ENCODE peak calls at places on chromosomes 5 and 9, in eight cellular contexts. One of them, this sample, is unnamed. For H3K4me1, the result is how much of the 10 kb centered on the place peaks cover.

GRCh38 chr5:179274321-179275315 is 70.6 kb downstream of the ADAMTS2 start:
- DNase-seq in H9: no peak
- DNase-seq in OCI-LY7: no peak
- DNase-seq in neuronal stem cell: no peak
- DNase-seq in SK-N-SH: peak
- DNase-seq in MM.1S: no peak
- DNase-seq in GM23338: no peak
- DNase-seq in astrocyte: no peak
- DNase-seq in this sample: no peak

GRCh38 chr9:16294371-16294770 is 576.1 kb downstream of the BNC2 start:
- DNase-seq in neuronal stem cell: no peak
- DNase-seq in MM.1S: no peak
- DNase-seq in H9: peak
- DNase-seq in SK-N-SH: no peak
- DNase-seq in astrocyte: peak
- DNase-seq in GM23338: no peak
- DNase-seq in OCI-LY7: no peak
- DNase-seq in this sample: no peak

GRCh38 chr5:170313344-170313743 is 15.8 kb upstream of the LCP2 start:
- DNase-seq in H9: no peak
- DNase-seq in astrocyte: no peak
- DNase-seq in neuronal stem cell: no peak
- DNase-seq in SK-N-SH: no peak
- DNase-seq in MM.1S: no peak
- DNase-seq in OCI-LY7: no peak
- DNase-seq in GM23338: no peak
- DNase-seq in this sample: no peak

GRCh38 chr5:129803403-129803802 is 55.5 kb downstream of the MINAR2 start:
- DNase-seq in astrocyte: no peak
- DNase-seq in OCI-LY7: no peak
- DNase-seq in H9: no peak
- DNase-seq in neuronal stem cell: no peak
- DNase-seq in SK-N-SH: no peak
- DNase-seq in MM.1S: no peak
- DNase-seq in GM23338: no peak
- DNase-seq in this sample: no peak

GRCh38 chr9:3521961-3522360 is 3.8 kb downstream of the RFX3 start:
- DNase-seq in neuronal stem cell: no peak
- DNase-seq in H9: no peak
- DNase-seq in OCI-LY7: peak
- DNase-seq in astrocyte: no peak
- DNase-seq in MM.1S: peak
- DNase-seq in SK-N-SH: no peak
- DNase-seq in GM23338: no peak
- DNase-seq in this sample: no peak

GRCh38 chr5:125659316-125660071 is 763.7 kb upstream of the GRAMD2B start:
- DNase-seq in astrocyte: peak
- DNase-seq in SK-N-SH: no peak
- DNase-seq in H9: no peak
- DNase-seq in neuronal stem cell: peak
- DNase-seq in MM.1S: no peak
- DNase-seq in OCI-LY7: no peak
- DNase-seq in GM23338: peak
- DNase-seq in this sample: no peak

GRCh38 chr5:30156156-30156555 is 1037.3 kb upstream of the CDH6 start:
- DNase-seq in neuronal stem cell: no peak
- DNase-seq in GM23338: no peak
- DNase-seq in SK-N-SH: no peak
- DNase-seq in OCI-LY7: no peak
- DNase-seq in H9: no peak
- DNase-seq in astrocyte: no peak
- DNase-seq in MM.1S: no peak
- DNase-seq in this sample: no peak

GRCh38 chr9:3475300-3476020 is 50.3 kb downstream of the RFX3 start:
- DNase-seq in H9: no peak
- DNase-seq in GM23338: no peak
- DNase-seq in astrocyte: no peak
- DNase-seq in SK-N-SH: no peak
- DNase-seq in OCI-LY7: no peak
- DNase-seq in neuronal stem cell: no peak
- DNase-seq in MM.1S: no peak
- DNase-seq in this sample: no peak

GRCh38 chr9:122144836-122145235 is 14.7 kb downstream of the NDUFA8 start:
- DNase-seq in OCI-LY7: peak
- DNase-seq in GM23338: peak
- DNase-seq in neuronal stem cell: no peak
- DNase-seq in MM.1S: peak
- DNase-seq in astrocyte: no peak
- DNase-seq in H9: no peak
- DNase-seq in SK-N-SH: no peak
- DNase-seq in this sample: peak

GRCh38 chr9:113682297-113682771 is 193.8 kb upstream of the ZNF618 start:
- DNase-seq in MM.1S: peak
- DNase-seq in GM23338: peak
- DNase-seq in SK-N-SH: peak
- DNase-seq in neuronal stem cell: peak
- DNase-seq in astrocyte: peak
- DNase-seq in H9: peak
- DNase-seq in OCI-LY7: peak
- DNase-seq in this sample: peak

GRCh38 chr5:163916856-163917255 is 411.4 kb downstream of the MAT2B start:
- DNase-seq in OCI-LY7: no peak
- DNase-seq in MM.1S: no peak
- DNase-seq in astrocyte: no peak
- DNase-seq in GM23338: no peak
- DNase-seq in SK-N-SH: no peak
- DNase-seq in neuronal stem cell: no peak
- DNase-seq in H9: no peak
- DNase-seq in this sample: no peak

GRCh38 chr5:171428168-171428658 is 8.8 kb downstream of the FGF18 start:
- DNase-seq in astrocyte: no peak
- DNase-seq in H9: peak
- DNase-seq in MM.1S: no peak
- DNase-seq in GM23338: no peak
- DNase-seq in neuronal stem cell: no peak
- DNase-seq in OCI-LY7: no peak
- DNase-seq in SK-N-SH: no peak
- DNase-seq in this sample: no peak

GRCh38 chr5:28779161-28779754 is 1740.9 kb upstream of the CDH9 start:
- DNase-seq in OCI-LY7: no peak
- DNase-seq in astrocyte: no peak
- DNase-seq in neuronal stem cell: no peak
- DNase-seq in MM.1S: no peak
- DNase-seq in GM23338: peak
- DNase-seq in H9: no peak
- DNase-seq in SK-N-SH: no peak
- DNase-seq in this sample: peak

GRCh38 chr5:1152156-1152555 is 40.3 kb upstream of the SLC12A7 start:
- DNase-seq in astrocyte: no peak
- DNase-seq in neuronal stem cell: no peak
- DNase-seq in OCI-LY7: peak
- DNase-seq in MM.1S: peak
- DNase-seq in H9: no peak
- DNase-seq in GM23338: no peak
- DNase-seq in SK-N-SH: no peak
- DNase-seq in this sample: no peak

GRCh38 chr5:35644543-35644942 is 26.9 kb downstream of the SPEF2 start:
- DNase-seq in neuronal stem cell: no peak
- DNase-seq in OCI-LY7: peak
- DNase-seq in astrocyte: no peak
- DNase-seq in GM23338: peak
- DNase-seq in MM.1S: no peak
- DNase-seq in H9: peak
- DNase-seq in SK-N-SH: no peak
- DNase-seq in this sample: no peak
- H2AFZ ChIP-seq in neuronal stem cell: no peak
- H2AFZ ChIP-seq in OCI-LY7: no peak
- H2AFZ ChIP-seq in astrocyte: no peak
- H2AFZ ChIP-seq in GM23338: no peak
- H2AFZ ChIP-seq in MM.1S: no peak
- H2AFZ ChIP-seq in H9: no peak
- H2AFZ ChIP-seq in SK-N-SH: no peak
- H2AFZ ChIP-seq in this sample: no peak

DNA sequence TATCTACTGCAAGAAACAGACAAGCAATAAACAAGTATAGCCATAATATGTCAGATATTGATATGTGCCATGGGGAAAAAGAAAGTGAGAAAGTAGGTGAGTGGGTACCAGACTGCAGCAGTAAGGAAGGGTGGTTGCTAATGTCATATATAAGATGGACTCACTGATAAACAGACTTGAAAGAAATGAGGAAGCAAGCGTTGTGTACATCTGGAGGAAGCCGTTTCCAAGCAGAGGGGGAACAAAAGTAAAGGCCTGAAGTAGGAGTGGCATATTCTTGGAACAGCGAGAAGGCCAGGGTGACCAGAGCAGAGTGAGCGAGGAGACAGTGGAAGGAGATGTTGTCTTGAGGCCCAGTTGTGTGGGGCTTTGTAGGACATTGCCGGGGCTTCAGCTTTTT is 142.2 kb upstream of the MAP3K1 start:
- DNase-seq in astrocyte: no peak
- DNase-seq in neuronal stem cell: no peak
- DNase-seq in SK-N-SH: no peak
- DNase-seq in H9: no peak
- DNase-seq in MM.1S: no peak
- DNase-seq in GM23338: no peak
- DNase-seq in OCI-LY7: peak
- DNase-seq in this sample: no peak
- H3K4me1 ChIP-seq in astrocyte: under half
- H3K4me1 ChIP-seq in neuronal stem cell: under half
- H3K4me1 ChIP-seq in SK-N-SH: under half
- H3K4me1 ChIP-seq in H9: under half
- H3K4me1 ChIP-seq in MM.1S: under half
- H3K4me1 ChIP-seq in GM23338: under half
- H3K4me1 ChIP-seq in OCI-LY7: half or more
- H3K4me1 ChIP-seq in this sample: under half

DNA sequence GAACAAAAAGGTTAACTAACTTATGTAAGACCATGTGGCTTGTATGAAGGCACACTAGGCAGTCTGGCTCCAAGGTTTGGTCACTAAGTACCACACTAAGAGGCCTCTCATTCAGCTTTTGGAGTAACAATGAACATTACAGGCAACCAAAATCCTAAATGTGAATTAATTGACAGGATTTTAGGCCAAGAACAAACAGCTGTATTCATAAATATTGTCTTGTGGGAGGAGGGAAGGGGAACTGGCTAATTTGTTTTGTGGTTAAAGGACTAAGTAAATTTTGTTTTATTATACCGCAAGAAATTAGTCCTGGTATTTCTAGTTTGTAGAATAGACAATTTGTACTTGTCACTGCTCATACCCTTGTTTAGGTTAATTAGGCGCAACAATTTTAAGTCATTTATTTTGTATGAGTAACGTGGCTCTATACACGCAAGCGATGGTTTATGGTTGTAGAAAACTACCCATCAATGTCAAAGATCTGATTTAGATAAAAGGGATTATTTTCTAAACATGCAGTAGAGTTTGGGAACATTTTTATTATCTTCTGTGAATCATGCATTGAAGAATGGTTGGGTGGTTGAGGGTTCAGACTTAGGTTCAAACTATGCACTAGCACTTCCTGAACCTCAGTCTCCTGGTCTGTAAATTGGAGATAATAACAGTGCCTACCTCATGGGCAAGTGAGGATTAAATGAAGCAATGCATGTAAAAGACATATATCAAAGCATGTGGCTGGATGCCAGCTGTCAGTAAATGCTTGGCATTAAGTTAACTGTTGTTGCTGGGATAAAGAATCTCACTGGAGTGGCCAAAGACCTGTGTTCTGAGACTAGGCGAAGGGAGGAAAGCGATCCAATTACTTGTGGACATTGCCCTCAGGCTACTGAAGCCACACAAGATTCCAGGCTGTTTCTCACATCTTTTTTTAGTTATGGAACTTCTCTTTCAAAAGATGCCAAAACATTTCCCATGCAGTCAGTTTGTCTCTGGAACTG is 1.3 kb upstream of the OTULINL start:
- DNase-seq in OCI-LY7: no peak
- DNase-seq in SK-N-SH: no peak
- DNase-seq in neuronal stem cell: no peak
- DNase-seq in MM.1S: no peak
- DNase-seq in astrocyte: peak
- DNase-seq in GM23338: no peak
- DNase-seq in H9: no peak
- DNase-seq in this sample: no peak
- H3K4me2 ChIP-seq in OCI-LY7: no peak
- H3K4me2 ChIP-seq in SK-N-SH: no peak
- H3K4me2 ChIP-seq in neuronal stem cell: no peak
- H3K4me2 ChIP-seq in MM.1S: no peak
- H3K4me2 ChIP-seq in astrocyte: no peak
- H3K4me2 ChIP-seq in GM23338: peak
- H3K4me2 ChIP-seq in H9: peak
- H3K4me2 ChIP-seq in this sample: no peak

GRCh38 chr5:96961053-96961452 is 25.2 kb downstream of the LNPEP start:
- DNase-seq in H9: no peak
- DNase-seq in OCI-LY7: peak
- DNase-seq in MM.1S: peak
- DNase-seq in SK-N-SH: no peak
- DNase-seq in GM23338: no peak
- DNase-seq in astrocyte: no peak
- DNase-seq in neuronal stem cell: no peak
- DNase-seq in this sample: peak

GRCh38 chr5:96966801-96967200 is 30.9 kb downstream of the LNPEP start:
- DNase-seq in H9: no peak
- DNase-seq in GM23338: no peak
- DNase-seq in neuronal stem cell: no peak
- DNase-seq in SK-N-SH: no peak
- DNase-seq in MM.1S: no peak
- DNase-seq in astrocyte: no peak
- DNase-seq in OCI-LY7: no peak
- DNase-seq in this sample: no peak

GRCh38 chr5:96963267-96963666 is 27.4 kb downstream of the LNPEP start:
- DNase-seq in neuronal stem cell: no peak
- DNase-seq in GM23338: no peak
- DNase-seq in H9: no peak
- DNase-seq in MM.1S: no peak
- DNase-seq in astrocyte: peak
- DNase-seq in OCI-LY7: peak
- DNase-seq in SK-N-SH: no peak
- DNase-seq in this sample: no peak

GRCh38 chr5:96958977-96959376 is 23.1 kb downstream of the LNPEP start:
- DNase-seq in H9: no peak
- DNase-seq in astrocyte: no peak
- DNase-seq in MM.1S: no peak
- DNase-seq in neuronal stem cell: no peak
- DNase-seq in SK-N-SH: no peak
- DNase-seq in GM23338: no peak
- DNase-seq in OCI-LY7: peak
- DNase-seq in this sample: no peak

DNA sequence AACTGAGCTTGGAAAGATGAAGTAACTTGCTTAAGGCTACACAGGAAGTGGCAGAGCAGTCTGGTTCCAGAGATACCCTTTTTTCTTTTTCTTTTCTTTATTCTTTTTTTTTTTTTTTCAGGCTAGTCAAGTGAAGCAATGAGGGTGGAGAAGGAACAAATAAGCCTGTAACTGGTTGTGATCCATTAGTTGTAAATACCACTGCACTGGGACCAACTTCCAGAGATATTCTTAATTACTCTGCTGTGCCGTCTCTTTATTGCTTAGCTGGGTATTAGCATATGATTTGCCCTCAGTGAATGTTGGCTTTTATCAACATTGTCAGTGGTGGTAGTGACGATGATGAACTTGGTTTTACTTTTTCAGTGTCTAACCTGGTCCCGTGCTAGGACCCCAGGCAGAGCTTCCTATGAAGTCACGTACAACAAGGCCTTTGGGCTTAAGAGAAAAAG is 26.7 kb downstream of the LNPEP start:
- DNase-seq in SK-N-SH: no peak
- DNase-seq in astrocyte: no peak
- DNase-seq in neuronal stem cell: no peak
- DNase-seq in GM23338: no peak
- DNase-seq in H9: no peak
- DNase-seq in MM.1S: no peak
- DNase-seq in OCI-LY7: peak
- DNase-seq in this sample: no peak
- H2AFZ ChIP-seq in SK-N-SH: no peak
- H2AFZ ChIP-seq in astrocyte: no peak
- H2AFZ ChIP-seq in neuronal stem cell: no peak
- H2AFZ ChIP-seq in GM23338: no peak
- H2AFZ ChIP-seq in H9: no peak
- H2AFZ ChIP-seq in MM.1S: no peak
- H2AFZ ChIP-seq in OCI-LY7: peak
- H2AFZ ChIP-seq in this sample: peak